ENCODE peak calls at places on chromosome 11, in seven cellular contexts. A, M, T, Z, W, J and Y are unnamed samples.

GRCh38 chr11:10366568-10367331 is 61.9 kb downstream of the ADM start:
- DNase-seq in A (peak; percentile 70), M (peak; percentile 76), T (peak; percentile 80), Z (no peak), W (peak; percentile 88), J (peak; percentile 98), Y (peak; percentile 89)

GRCh38 chr11:77800445-77800844 is 20.1 kb downstream of the RSF1 start:
- DNase-seq in A (no peak), M (no peak), T (no peak), Z (no peak), W (no peak), J (no peak), Y (no peak)

GRCh38 chr11:123373754-123374621 is 56.1 kb upstream of the GRAMD1B start:
- DNase-seq in A (no peak), M (no peak), T (no peak), Z (no peak), W (no peak), J (no peak), Y (no peak)

GRCh38 chr11:112605093-112605666 is 344.5 kb upstream of the PLET1 start:
- DNase-seq in A (no peak), M (no peak), T (no peak), Z (no peak), W (no peak), J (no peak), Y (no peak)

GRCh38 chr11:94106699-94107098 is 21.9 kb upstream of the PANX1 start:
- DNase-seq in A (no peak), M (no peak), T (no peak), Z (no peak), W (no peak), J (no peak), Y (no peak)

GRCh38 chr11:72584293-72584921 is 89.8 kb downstream of the PDE2A start:
- DNase-seq in A (no peak), M (peak; percentile 13), T (peak; percentile 64), Z (no peak), W (peak; percentile 84), J (no peak), Y (no peak)

GRCh38 chr11:5722622-5723021 is 13.6 kb upstream of the OR56B1 start:
- DNase-seq in A (no peak), M (no peak), T (no peak), Z (no peak), W (no peak), J (no peak), Y (no peak)

GRCh38 chr11:71451596-71452353 is 1.2 kb upstream of the NADSYN1 start:
- DNase-seq in A (no peak), M (peak; percentile 16), T (no peak), Z (no peak), W (peak; percentile 56), J (no peak), Y (no peak)

GRCh38 chr11:289706-290620 is 1.0 kb downstream of the PGGHG start:
- DNase-seq in A (no peak), M (peak; percentile 3), T (no peak), Z (peak; percentile 76), W (peak; percentile 67), J (no peak), Y (no peak)

GRCh38 chr11:57150454-57150917 is 31.3 kb upstream of the LRRC55 start:
- DNase-seq in A (no peak), M (no peak), T (no peak), Z (no peak), W (no peak), J (no peak), Y (no peak)

GRCh38 chr11:105827906-105828305 is 194.1 kb downstream of the MSANTD4 start:
- DNase-seq in A (no peak), M (no peak), T (no peak), Z (no peak), W (no peak), J (no peak), Y (no peak)

GRCh38 chr11:14973621-14974020 is 1.5 kb upstream of the CALCA start:
- DNase-seq in A (peak; percentile 38), M (peak; percentile 8), T (no peak), Z (no peak), W (no peak), J (no peak), Y (no peak)

GRCh38 chr11:129930306-129930705 is 34.9 kb upstream of the NFRKB start:
- DNase-seq in A (no peak), M (no peak), T (no peak), Z (no peak), W (no peak), J (no peak), Y (peak; percentile 68)

GRCh38 chr11:93732237-93732892 is 8.9 kb downstream of the TAF1D start:
- DNase-seq in A (no peak), M (no peak), T (no peak), Z (no peak), W (no peak), J (no peak), Y (no peak)

GRCh38 chr11:57440744-57441414 is 14.0 kb upstream of the SLC43A3 start:
- DNase-seq in A (no peak), M (peak; percentile 72), T (no peak), Z (no peak), W (no peak), J (no peak), Y (no peak)

GRCh38 chr11:20036625-20037335 is 123.5 kb downstream of the DBX1 start:
- DNase-seq in A (no peak), M (no peak), T (no peak), Z (no peak), W (no peak), J (no peak), Y (no peak)

GRCh38 chr11:121967131-121967689 is 148.8 kb downstream of the BLID start:
- DNase-seq in A (no peak), M (no peak), T (no peak), Z (no peak), W (no peak), J (no peak), Y (no peak)

GRCh38 chr11:32229566-32230240 is 138.8 kb downstream of the RCN1 start:
- DNase-seq in A (no peak), M (no peak), T (no peak), Z (no peak), W (no peak), J (no peak), Y (no peak)

GRCh38 chr11:111871693-111872161 is 346 bp upstream of the ALG9 start:
- DNase-seq in A (no peak), M (no peak), T (peak; percentile 20), Z (no peak), W (no peak), J (no peak), Y (peak; percentile 1)

GRCh38 chr11:20355221-20356219 is 8.0 kb upstream of the HTATIP2 start:
- DNase-seq in A (peak; percentile 32), M (no peak), T (peak; percentile 39), Z (no peak), W (no peak), J (no peak), Y (peak; percentile 65)

GRCh38 chr11:23903044-23903704 is 593.7 kb upstream of the LUZP2 start:
- DNase-seq in A (no peak), M (no peak), T (no peak), Z (no peak), W (no peak), J (peak; percentile 83), Y (peak; percentile 65)

DNA sequence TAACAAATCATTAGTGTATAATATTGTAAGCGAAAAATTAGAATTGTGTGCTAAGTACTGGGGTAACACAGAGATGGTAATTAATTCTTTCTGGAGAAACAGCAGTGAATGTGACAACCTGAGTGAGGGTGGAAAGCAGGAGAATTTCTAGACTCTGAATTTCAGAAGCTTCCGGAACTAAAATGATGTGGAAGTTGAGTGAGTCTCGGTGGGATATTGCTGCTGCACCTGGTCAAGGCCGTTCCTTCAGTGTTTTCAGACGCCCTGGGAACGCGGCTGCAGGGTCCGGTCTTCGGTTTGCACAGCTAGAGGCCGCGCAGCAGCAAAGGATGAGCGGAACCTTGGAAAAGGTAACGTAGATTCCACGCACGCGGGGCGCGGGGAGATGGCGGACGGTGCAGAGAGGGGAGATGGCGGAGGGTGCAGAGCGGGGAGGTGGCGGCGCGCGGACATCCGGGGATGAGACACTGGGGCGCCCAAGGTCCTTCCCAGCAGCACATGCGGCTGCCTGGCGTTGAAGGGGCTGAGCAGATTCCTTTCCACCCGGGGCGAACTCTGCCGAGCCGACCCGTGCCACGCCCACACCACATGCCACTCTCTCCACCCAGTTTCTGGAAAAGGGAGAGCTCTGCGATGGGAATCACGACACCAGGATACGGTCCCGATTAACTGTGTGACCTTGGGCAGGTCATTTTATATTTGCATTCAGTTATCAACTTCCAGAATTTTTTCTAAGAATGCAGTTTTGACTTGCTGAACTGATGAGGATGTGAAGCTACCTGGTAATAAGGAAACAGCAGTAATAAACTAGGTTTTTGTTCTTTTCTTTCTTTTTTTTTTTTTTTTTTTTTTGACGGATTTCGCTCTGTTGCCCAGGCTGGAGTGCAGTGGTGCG is at the start of gene MRPL48:
- DNase-seq in A (peak; percentile 80), M (peak; percentile 94), T (peak; percentile 92), Z (peak; percentile 96), W (peak; percentile 93), J (peak; percentile 84), Y (peak; percentile 95)
- TF ChIP-seq CTCF in A (no peak), M (no peak), T (no peak), Z (no peak), W (no peak), J (no peak), Y (no peak)

GRCh38 chr11:64743591-64744543 is at the start of gene RASGRP2:
- DNase-seq in A (peak; percentile 54), M (peak; percentile 56), T (peak; percentile 87), Z (peak; percentile 89), W (peak; percentile 89), J (no peak), Y (no peak)
- TF ChIP-seq CTCF in A (peak; percentile 55), M (peak; percentile 25), T (peak; percentile 81), Z (peak; percentile 61), W (peak; percentile 78), J (peak; percentile 53), Y (peak; percentile 53)

DNA sequence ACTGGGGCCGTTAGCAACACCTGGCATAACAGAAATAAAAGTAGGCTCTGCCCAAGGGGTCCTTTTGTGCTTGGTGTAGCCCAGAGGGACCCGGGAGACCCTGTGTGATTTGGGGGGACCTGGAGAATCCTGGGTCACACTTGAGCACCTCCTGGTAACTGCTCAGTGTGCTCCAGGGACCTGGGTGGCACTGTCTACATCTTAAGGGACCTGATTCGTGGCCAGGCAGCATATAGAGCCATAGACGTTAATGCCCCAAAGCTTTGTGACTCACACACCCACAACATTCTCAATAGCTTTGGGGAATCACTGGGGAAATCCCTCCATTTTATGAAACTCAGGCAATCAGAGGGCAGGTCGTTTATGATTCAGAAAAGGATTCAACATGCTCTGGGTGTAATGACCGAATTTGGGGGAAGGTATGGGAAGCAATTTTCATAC is 3.6 kb upstream of the IGF2 start:
- DNase-seq in A (no peak), M (no peak), T (peak; percentile 83), Z (no peak), W (no peak), J (no peak), Y (peak; percentile 68)
- TF ChIP-seq CTCF in A (no peak), M (no peak), T (no peak), Z (no peak), W (no peak), J (no peak), Y (no peak)

GRCh38 chr11:117081908-117082307 is 16.3 kb downstream of the SIK3 start:
- DNase-seq in A (no peak), M (no peak), T (no peak), Z (no peak), W (no peak), J (no peak), Y (no peak)
- TF ChIP-seq CTCF in A (peak; percentile 49), M (no peak), T (no peak), Z (no peak), W (no peak), J (no peak), Y (no peak)